ENCODE peak calls at places on chromosomes 13 and 19, in seven cellular contexts. G, A, Q, L, W, X and P are unnamed samples. For H3K36me3 and H3K4me1, the result is how much of the 10 kb centered on the place peaks cover.

GRCh38 chr19:16258440-16258903 is 60.8 kb downstream of the AP1M1 start:
- DNase-seq in L (no peak), X (no peak), A (no peak), Q (peak), W (no peak), G (peak), P (no peak)

GRCh38 chr13:36715841-36716240 is 42.0 kb downstream of the SERTM1 start:
- DNase-seq in W (no peak), L (no peak), G (no peak), X (no peak), Q (no peak), A (no peak), P (no peak)

GRCh38 chr19:54481326-54481930 is 8.3 kb upstream of the CDC42EP5 start:
- DNase-seq in G (peak), A (no peak), Q (no peak), L (peak), X (peak), W (no peak), P (peak)

GRCh38 chr13:112653821-112654220 is 36.0 kb upstream of the ATP11A start:
- DNase-seq in L (no peak), G (no peak), A (no peak), W (no peak), X (no peak), Q (no peak), P (no peak)

GRCh38 chr19:6062961-6063575 is 47.2 kb downstream of the RFX2 start:
- DNase-seq in Q (no peak), A (no peak), G (no peak), X (no peak), L (no peak), W (no peak), P (no peak)

GRCh38 chr13:45554604-45555109 is 60.9 kb downstream of the ERICH6B start:
- DNase-seq in W (no peak), A (no peak), G (no peak), X (no peak), Q (no peak), L (no peak), P (no peak)

GRCh38 chr19:6109947-6110346 is 353 bp downstream of the RFX2 start:
- DNase-seq in A (no peak), X (peak), W (peak), G (no peak), Q (no peak), L (no peak), P (no peak)

GRCh38 chr13:45156565-45157361 is 36.5 kb downstream of the GTF2F2 start:
- DNase-seq in Q (no peak), G (no peak), W (no peak), A (no peak), L (no peak), X (no peak), P (no peak)

GRCh38 chr13:93249259-93249917 is 22.8 kb downstream of the GPC6 start:
- DNase-seq in G (no peak), L (no peak), X (no peak), Q (no peak), A (no peak), W (no peak), P (no peak)

GRCh38 chr13:108227651-108228272 is 9.6 kb downstream of the ABHD13 start:
- DNase-seq in L (peak), X (peak), G (no peak), Q (no peak), A (no peak), W (no peak), P (peak)

GRCh38 chr13:26011996-26012688 is 39.7 kb downstream of the SHISA2 start:
- DNase-seq in L (no peak), W (no peak), X (peak), Q (no peak), G (no peak), A (no peak), P (no peak)

GRCh38 chr19:45164577-45165335 is 4.0 kb upstream of the NKPD1 start:
- DNase-seq in W (peak), G (peak), L (peak), X (peak), Q (no peak), A (no peak), P (peak)

GRCh38 chr19:6849876-6850275 is 37.5 kb upstream of the ADGRE1 start:
- DNase-seq in G (no peak), W (no peak), L (no peak), X (no peak), A (no peak), Q (no peak), P (no peak)

DNA sequence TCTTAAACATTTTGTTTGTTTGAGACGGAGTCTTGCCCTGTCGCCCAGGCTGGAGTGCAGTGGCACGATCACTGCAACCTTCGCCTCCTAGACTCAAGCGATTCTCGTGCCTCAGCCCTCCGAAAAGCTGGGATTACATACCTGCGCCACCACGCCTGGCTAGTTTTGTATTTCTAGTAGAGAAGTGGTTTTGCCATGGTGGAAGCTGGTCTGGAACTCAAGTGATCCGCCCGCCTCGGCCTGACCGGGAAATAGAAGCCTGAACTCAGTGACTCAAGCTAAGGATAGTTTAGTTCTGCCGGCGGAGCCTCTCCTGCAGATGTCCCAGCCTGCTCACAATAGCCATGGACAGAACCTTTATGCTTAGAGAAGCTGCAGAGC is 53.0 kb upstream of the ZNF254 start:
- DNase-seq in A (peak), Q (no peak), W (peak), L (peak), X (peak), G (peak), P (peak)
- TF ChIP-seq CTCF in A (no peak), Q (no peak), W (no peak), L (no peak), X (no peak), G (no peak), P (no peak)

DNA sequence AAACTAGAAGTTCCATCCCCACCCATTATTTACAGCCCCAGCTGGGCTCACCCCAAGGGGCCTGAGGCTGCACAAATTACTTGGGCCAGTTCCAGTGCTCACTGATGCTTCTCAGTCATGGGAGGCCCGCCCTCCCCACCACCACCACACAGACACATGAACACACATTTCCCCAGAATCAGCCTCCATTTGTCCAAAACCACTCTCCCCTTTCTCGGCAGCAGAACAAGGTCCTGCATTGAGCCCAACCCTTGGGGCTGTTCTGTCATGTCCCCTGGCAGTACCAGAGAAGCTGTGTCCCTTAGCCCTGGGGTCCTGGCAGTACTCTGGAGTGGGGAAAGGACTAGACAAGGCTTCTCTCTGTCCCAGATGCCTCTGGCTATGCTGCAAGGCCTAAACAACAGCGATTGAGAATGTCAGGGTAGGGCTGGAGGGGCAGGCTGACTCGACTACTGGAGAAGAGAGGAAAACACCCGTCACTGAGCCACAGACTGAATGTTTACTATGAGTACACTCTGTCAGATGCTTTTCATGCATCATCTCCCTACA is 21.8 kb downstream of the SAMD4B start:
- DNase-seq in W (no peak), X (no peak), Q (peak), L (no peak), G (no peak), A (no peak), P (no peak)
- H3K36me3 ChIP-seq in W (under half), X (under half), Q (half or more), L (under half), G (under half), A (under half), P (under half)

GRCh38 chr19:11195681-11196080 is 1.7 kb downstream of the KANK2 start:
- DNase-seq in A (no peak), X (no peak), G (no peak), Q (no peak), L (no peak), W (no peak), P (no peak)
- H3K4me1 ChIP-seq in A (under half), X (under half), G (half or more), Q (under half), L (under half), W (under half), P (under half)

DNA sequence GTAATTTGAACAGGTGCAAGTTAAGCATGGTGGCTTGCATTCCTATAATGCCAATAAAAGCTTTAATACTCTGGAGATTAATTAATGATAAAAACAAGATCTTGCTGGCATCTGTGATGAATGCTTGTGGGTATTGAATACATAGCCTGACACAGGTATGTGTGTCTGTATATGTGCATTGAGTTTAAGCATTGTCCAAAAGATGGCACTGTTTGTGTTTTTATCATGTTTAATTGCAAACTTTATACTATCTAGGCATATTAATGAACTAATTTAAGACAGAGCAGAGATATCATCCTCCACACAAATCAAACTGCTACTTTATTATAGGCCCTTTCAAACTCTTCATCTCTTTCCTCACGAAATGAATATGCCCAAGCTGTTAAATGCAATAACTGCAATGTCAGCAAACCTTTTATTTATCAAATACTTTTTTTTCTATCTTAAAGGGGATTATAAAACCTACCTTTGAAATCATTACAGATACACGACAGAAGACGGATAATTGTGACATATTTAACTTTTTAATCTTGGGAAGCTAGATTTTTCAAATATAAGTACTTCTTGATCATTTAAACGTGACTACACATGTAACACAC is 86.5 kb downstream of the TNFSF11 start:
- DNase-seq in Q (no peak), L (no peak), A (no peak), X (no peak), G (no peak), W (no peak), P (no peak)
- TF ChIP-seq CTCF in Q (no peak), L (no peak), A (no peak), X (no peak), G (no peak), W (no peak), P (peak)

DNA sequence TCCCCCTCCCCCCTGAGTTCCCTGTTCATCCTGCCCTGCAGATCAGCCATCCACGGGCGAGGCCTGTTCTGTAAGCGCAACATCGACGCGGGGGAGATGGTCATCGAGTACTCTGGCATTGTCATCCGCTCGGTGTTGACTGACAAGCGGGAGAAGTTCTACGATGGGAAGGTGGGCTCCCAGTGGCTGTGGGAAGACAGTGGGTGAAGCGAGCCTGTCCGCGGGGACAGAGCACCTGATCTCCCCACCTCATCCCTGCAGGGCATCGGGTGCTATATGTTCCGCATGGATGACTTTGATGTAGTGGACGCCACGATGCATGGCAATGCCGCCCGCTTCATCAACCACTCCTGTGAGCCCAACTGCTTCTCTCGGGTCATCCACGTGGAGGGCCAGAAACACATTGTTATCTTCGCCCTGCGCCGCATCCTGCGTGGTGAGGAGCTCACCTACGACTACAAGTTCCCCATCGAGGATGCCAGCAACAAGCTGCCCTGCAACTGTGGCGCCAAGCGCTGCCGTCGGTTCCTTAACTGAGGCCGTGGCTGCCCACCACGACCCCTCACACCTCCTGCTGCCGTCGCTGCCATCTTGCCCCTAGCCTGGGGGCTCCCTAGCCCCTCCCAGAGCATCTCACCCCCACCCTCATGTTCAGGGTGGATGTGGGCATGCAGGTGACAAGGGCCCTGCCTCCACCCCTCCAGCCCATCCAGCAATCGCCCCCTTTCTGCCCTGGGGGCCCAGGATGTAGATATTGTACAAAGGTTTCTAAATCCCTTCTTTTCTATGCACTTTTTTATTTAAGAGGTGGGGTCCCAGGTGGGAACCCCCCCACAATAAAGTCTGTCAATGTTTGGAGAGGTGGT is 4.0 kb downstream of the IGFLR1 start:
- DNase-seq in L (no peak), A (no peak), Q (no peak), G (no peak), W (no peak), X (no peak), P (no peak)
- H3K36me3 ChIP-seq in L (under half), A (under half), Q (half or more), G (under half), W (under half), X (under half), P (under half)

DNA sequence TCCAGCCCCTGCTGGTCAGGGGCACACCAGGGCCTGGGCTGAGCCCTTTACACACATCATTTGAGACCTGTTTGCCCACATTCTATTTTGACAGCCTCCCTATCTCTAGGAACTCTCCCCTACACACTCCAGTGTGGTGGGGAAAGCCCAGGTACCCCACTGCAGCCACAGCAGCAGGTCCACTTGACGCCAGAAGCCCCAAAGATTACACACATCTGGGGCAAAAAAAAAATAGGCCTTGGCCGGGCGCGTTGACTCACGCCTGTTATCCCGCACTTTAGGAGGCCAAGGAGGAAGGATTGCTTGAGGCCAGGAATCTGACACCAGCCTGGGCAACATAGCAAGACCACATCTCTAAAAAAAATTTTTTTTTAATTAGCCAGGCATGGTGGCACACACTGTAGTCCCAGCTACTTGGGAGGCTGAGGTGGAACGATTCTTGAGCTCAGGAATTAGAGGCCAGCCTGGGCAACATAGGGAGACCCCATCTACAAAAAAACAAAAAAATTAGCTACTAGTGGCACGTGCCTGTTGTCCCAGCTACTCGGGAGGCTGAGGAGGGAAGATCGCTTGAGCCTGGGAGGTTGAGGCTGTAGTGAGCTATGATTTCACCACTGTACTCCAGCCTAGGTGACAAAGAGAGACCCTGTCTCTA is 18.0 kb upstream of the CD22 start:
- DNase-seq in X (no peak), A (no peak), Q (no peak), G (no peak), W (no peak), L (no peak), P (no peak)
- H3K4me1 ChIP-seq in X (under half), A (under half), Q (under half), G (under half), W (under half), L (under half), P (under half)

GRCh38 chr19:40235238-40236025 is 8.9 kb upstream of the CCNP start:
- DNase-seq in L (peak), G (no peak), X (peak), W (no peak), Q (no peak), A (no peak), P (no peak)
- TF ChIP-seq CTCF in L (peak), G (no peak), X (peak), W (no peak), Q (no peak), A (no peak), P (peak)

GRCh38 chr19:39554701-39555311 is 14.8 kb upstream of the EID2 start:
- DNase-seq in G (no peak), X (no peak), W (no peak), A (no peak), L (no peak), Q (no peak), P (no peak)
- H3K36me3 ChIP-seq in G (under half), X (under half), W (under half), A (under half), L (under half), Q (under half), P (under half)

GRCh38 chr13:97298816-97299215 is 76.7 kb downstream of the MBNL2 start:
- DNase-seq in A (no peak), X (no peak), Q (no peak), G (no peak), W (no peak), L (no peak), P (no peak)

GRCh38 chr13:97306106-97306505 is 84.0 kb downstream of the MBNL2 start:
- DNase-seq in G (no peak), A (no peak), Q (no peak), X (no peak), W (no peak), L (no peak), P (no peak)

GRCh38 chr13:97300871-97301270 is 78.7 kb downstream of the MBNL2 start:
- DNase-seq in A (no peak), X (no peak), G (no peak), W (no peak), Q (no peak), L (no peak), P (peak)

GRCh38 chr13:97302611-97303010 is 80.5 kb downstream of the MBNL2 start:
- DNase-seq in W (no peak), L (no peak), X (no peak), A (no peak), G (no peak), Q (no peak), P (no peak)

DNA sequence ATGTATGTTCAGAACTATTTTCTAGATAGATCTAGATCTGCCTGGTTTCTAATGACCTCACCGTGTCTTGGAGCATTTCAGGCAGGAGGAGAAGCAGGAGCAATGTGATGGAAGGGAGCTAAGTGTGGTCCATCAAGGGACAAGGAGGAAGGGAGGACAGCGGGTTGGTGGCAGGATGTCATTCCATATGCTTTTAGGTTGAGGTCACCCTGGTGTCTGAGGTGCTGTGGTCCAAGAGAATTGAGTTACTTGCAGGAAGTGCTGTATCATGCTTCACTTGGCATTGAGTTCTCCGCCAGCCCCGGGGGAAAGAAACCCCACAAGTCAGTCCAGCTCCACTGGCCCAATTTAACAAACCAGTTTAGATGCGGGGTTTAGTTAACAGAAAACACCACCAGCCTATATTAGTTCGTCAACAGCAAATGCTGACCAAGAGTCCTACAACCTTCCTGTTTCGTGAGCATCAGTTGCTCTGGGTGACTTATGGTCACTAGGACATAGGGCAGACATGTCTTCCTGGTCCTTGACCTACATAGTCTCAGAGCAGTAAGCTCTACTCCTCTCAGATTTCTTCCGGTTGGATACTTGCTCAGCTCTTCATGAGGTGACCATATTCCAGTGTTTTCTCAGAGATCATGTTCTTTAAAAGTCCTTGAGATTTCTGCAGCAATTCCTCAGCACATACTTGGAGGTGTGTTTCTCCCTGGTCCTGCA is 79.4 kb downstream of the MBNL2 start:
- DNase-seq in A (no peak), L (no peak), X (no peak), G (no peak), W (no peak), Q (no peak), P (peak)
- H3K4me1 ChIP-seq in A (under half), L (under half), X (under half), G (under half), W (under half), Q (under half), P (under half)

DNA sequence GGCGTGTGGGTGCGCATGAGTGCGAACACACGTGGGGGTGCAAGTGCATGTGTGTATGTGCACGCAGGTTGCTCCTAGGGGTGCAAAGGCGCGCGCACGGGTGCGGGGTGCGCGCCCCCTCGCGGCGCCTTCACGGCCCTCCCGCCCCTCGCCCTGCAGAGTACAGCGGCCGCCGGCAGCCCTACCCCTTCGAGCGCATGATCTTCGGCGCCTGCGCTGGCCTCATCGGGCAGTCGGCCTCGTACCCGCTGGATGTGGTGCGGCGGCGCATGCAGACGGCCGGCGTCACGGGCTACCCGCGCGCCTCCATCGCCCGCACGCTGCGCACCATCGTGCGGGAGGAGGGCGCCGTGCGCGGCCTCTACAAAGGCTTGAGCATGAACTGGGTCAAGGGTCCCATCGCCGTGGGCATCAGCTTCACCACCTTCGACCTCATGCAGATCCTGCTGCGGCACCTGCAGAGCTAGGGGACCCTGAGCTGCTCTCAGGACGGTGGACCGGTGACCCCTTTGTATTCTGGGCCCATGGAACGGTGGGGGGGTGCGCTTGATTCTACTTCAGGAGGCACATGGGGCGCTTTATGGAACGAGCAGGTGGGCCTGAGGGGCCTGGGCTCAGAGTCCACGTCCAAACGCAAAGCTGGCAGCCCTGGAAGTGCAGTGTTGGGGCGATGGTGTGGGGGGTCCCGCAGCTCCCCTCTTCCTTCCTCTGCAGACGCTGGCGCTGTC is 27.7 kb downstream of the TMEM161A start:
- DNase-seq in X (peak), G (no peak), Q (no peak), W (peak), A (no peak), L (peak), P (peak)
- TF ChIP-seq CTCF in X (peak), G (no peak), Q (no peak), W (peak), A (peak), L (peak), P (peak)